ENCODE peak calls at places on chromosomes 11 and 22, in four cellular contexts. T is M059J, P is NT2/D1, Q is mesendoderm. R is an unnamed sample.

GRCh38 chr11:104487035-104487775 is 323.3 kb upstream of the PDGFD start:
- DNase-seq in P (no peak), Q (peak; percentile 23), T (no peak), R (no peak)

GRCh38 chr11:57379732-57380131 is 1.2 kb downstream of the PRG3 start:
- DNase-seq in T (peak; percentile 32), Q (peak; percentile 81), P (peak; percentile 66), R (peak; percentile 77)

GRCh38 chr11:126282361-126282741 is 542 bp upstream of the TIRAP start:
- DNase-seq in T (peak; percentile 32), P (no peak), Q (peak; percentile 52), R (peak; percentile 49)

GRCh38 chr11:95485115-95485900 is 254.3 kb upstream of the SESN3 start:
- DNase-seq in P (no peak), T (no peak), Q (no peak), R (no peak)

GRCh38 chr22:26887456-26887855 is 230.1 kb downstream of the MIAT start:
- DNase-seq in Q (peak; percentile 46), T (peak; percentile 93), P (no peak), R (peak; percentile 67)

GRCh38 chr11:127017482-127017881 is 16.9 kb upstream of the KIRREL3 start:
- DNase-seq in Q (peak; percentile 67), T (peak; percentile 93), P (peak; percentile 16), R (peak; percentile 63)

GRCh38 chr11:46210133-46210636 is 67.3 kb upstream of the CREB3L1 start:
- DNase-seq in P (no peak), T (peak; percentile 94), Q (no peak), R (no peak)

GRCh38 chr11:66056541-66056940 is 4.4 kb downstream of the SF3B2 start:
- DNase-seq in Q (no peak), P (no peak), T (no peak), R (no peak)

GRCh38 chr11:66686801-66687750 is 9.4 kb upstream of the RBM4B start:
- DNase-seq in T (no peak), Q (peak; percentile 8), P (no peak), R (no peak)

GRCh38 chr22:20439556-20439927 is 1.9 kb upstream of the SCARF2 start:
- DNase-seq in T (no peak), Q (no peak), P (no peak), R (no peak)

GRCh38 chr11:2693851-2694261 is 5.9 kb downstream of the KCNQ1OT1 start:
- DNase-seq in Q (peak; percentile 67), T (no peak), P (peak; percentile 46), R (no peak)

GRCh38 chr11:108947654-108948570 is 283.0 kb downstream of the DDX10 start:
- DNase-seq in T (peak; percentile 82), P (no peak), Q (no peak), R (no peak)

GRCh38 chr11:65911682-65912568 is 6.9 kb downstream of the C11orf68 start:
- DNase-seq in T (peak; percentile 99), Q (peak; percentile 87), P (peak; percentile 64), R (peak; percentile 84)

R was measured in ELF-1.